ENCODE peak calls at places on chromosomes 13 and 19, in seven cellular contexts. L, U, R, W, B, Z and S are unnamed samples.

GRCh38 chr13:41565221-41565620 is 107.9 kb downstream of the RGCC start:
- DNase-seq in W (peak; percentile 89), U (peak; percentile 97), R (peak; percentile 79), Z (no peak), B (no peak), L (peak; percentile 82), S (peak; percentile 16)

GRCh38 chr13:30711375-30711774 is 24.0 kb upstream of the ALOX5AP start:
- DNase-seq in U (peak; percentile 93), Z (no peak), R (no peak), B (no peak), L (no peak), W (no peak), S (no peak)

GRCh38 chr13:39527961-39528720 is 74.9 kb downstream of the LHFPL6 start:
- DNase-seq in L (peak; percentile 84), W (peak; percentile 92), U (peak; percentile 96), R (peak; percentile 83), Z (no peak), B (no peak), S (peak; percentile 87)

GRCh38 chr13:108185218-108185617 is 30.1 kb downstream of the LIG4 start:
- DNase-seq in B (no peak), Z (no peak), U (no peak), W (no peak), L (no peak), R (no peak), S (no peak)

GRCh38 chr19:55251296-55252081 is 7.3 kb downstream of the PPP6R1 start:
- DNase-seq in Z (no peak), B (no peak), U (peak; percentile 20), L (no peak), R (no peak), W (peak; percentile 28), S (no peak)

GRCh38 chr19:42323852-42324654 is 1.4 kb upstream of the MEGF8 start:
- DNase-seq in B (peak; percentile 62), Z (no peak), W (peak; percentile 26), U (no peak), L (no peak), R (no peak), S (no peak)

GRCh38 chr19:39704181-39705044 is at the start of gene LGALS14:
- DNase-seq in W (no peak), B (no peak), Z (peak; percentile 43), L (no peak), U (no peak), R (no peak), S (no peak)

GRCh38 chr19:46660601-46661019 is 372 bp downstream of the DACT3 start:
- DNase-seq in R (no peak), W (no peak), B (peak; percentile 55), L (no peak), Z (no peak), U (no peak), S (peak; percentile 21)

GRCh38 chr19:18340237-18340989 is at the start of gene PGPEP1:
- DNase-seq in W (peak; percentile 63), B (peak; percentile 89), U (no peak), L (peak; percentile 79), R (peak; percentile 65), Z (peak; percentile 71), S (peak; percentile 75)

GRCh38 chr13:50730496-50731171 is 112.9 kb downstream of the DLEU7 start:
- DNase-seq in U (no peak), Z (no peak), B (no peak), R (no peak), W (no peak), L (no peak), S (no peak)

GRCh38 chr13:67506407-67506806 is 276.3 kb upstream of the PCDH9 start:
- DNase-seq in Z (no peak), W (no peak), R (no peak), U (no peak), B (no peak), L (no peak), S (no peak)

GRCh38 chr19:48859711-48860572 is 8.5 kb downstream of the PLEKHA4 start:
- DNase-seq in R (peak; percentile 13), W (no peak), Z (no peak), L (no peak), U (no peak), B (peak; percentile 37), S (no peak)

GRCh38 chr13:100644328-100644727 is 30.3 kb downstream of the TMTC4 start:
- DNase-seq in B (no peak), W (no peak), R (no peak), U (no peak), Z (peak; percentile 63), L (no peak), S (no peak)

GRCh38 chr13:106078191-106078590 is 457.3 kb downstream of the EFNB2 start:
- DNase-seq in W (no peak), Z (no peak), U (peak; percentile 59), R (no peak), B (peak; percentile 22), L (no peak), S (no peak)

GRCh38 chr13:51959773-51960172 is 51.5 kb downstream of the ATP7B start:
- DNase-seq in Z (no peak), R (no peak), B (no peak), U (no peak), L (no peak), W (no peak), S (no peak)

GRCh38 chr13:19862511-19863313 is 737 bp downstream of the ZMYM5 start:
- DNase-seq in W (peak; percentile 35), L (peak; percentile 27), B (peak; percentile 66), Z (peak; percentile 64), R (peak; percentile 26), U (peak; percentile 31), S (peak; percentile 63)

GRCh38 chr19:43599635-43600295 is 3.4 kb downstream of the ZNF576 start:
- DNase-seq in B (no peak), L (no peak), W (no peak), R (no peak), Z (no peak), U (no peak), S (no peak)

GRCh38 chr13:40764587-40765403 is 6.2 kb downstream of the MRPS31 start:
- DNase-seq in W (no peak), U (peak; percentile 81), L (no peak), Z (no peak), R (no peak), B (no peak), S (no peak)

GRCh38 chr19:58183822-58184215 is 958 bp downstream of the ZNF274 start:
- DNase-seq in L (no peak), R (no peak), U (no peak), W (no peak), B (no peak), Z (peak; percentile 25), S (no peak)

GRCh38 chr13:30690282-30691188 is 44.8 kb upstream of the ALOX5AP start:
- DNase-seq in Z (no peak), L (peak; percentile 86), U (peak; percentile 97), W (no peak), R (peak; percentile 83), B (no peak), S (peak; percentile 39)

GRCh38 chr13:33236021-33236420 is 49.5 kb downstream of the STARD13 start:
- DNase-seq in W (peak; percentile 68), L (peak; percentile 66), R (peak; percentile 61), U (peak; percentile 83), Z (no peak), B (no peak), S (peak; percentile 55)

GRCh38 chr13:19888799-19889198 is 25.4 kb upstream of the ZMYM5 start:
- DNase-seq in Z (peak; percentile 0), R (no peak), B (no peak), L (peak; percentile 21), W (peak; percentile 11), U (peak; percentile 30), S (peak; percentile 45)

GRCh38 chr19:51735759-51736449 is 12.1 kb upstream of the HAS1 start:
- DNase-seq in L (no peak), Z (no peak), W (no peak), R (no peak), U (peak; percentile 88), B (no peak), S (no peak)

GRCh38 chr13:114049026-114049425 is 75.2 kb upstream of the C13orf46 start:
- DNase-seq in B (no peak), L (no peak), R (no peak), Z (no peak), U (no peak), W (no peak), S (no peak)

GRCh38 chr13:23748109-23748508 is 141.1 kb downstream of the MIPEP start:
- DNase-seq in R (no peak), Z (no peak), B (no peak), W (no peak), U (peak; percentile 47), L (no peak), S (no peak)

GRCh38 chr19:30085394-30085793 is 143.4 kb downstream of the URI1 start:
- DNase-seq in R (no peak), U (no peak), W (no peak), B (peak; percentile 47), Z (no peak), L (no peak), S (peak; percentile 11)

GRCh38 chr19:51110666-51110971 is 2.4 kb upstream of the CTU1 start:
- DNase-seq in L (no peak), R (no peak), Z (no peak), W (no peak), B (no peak), U (no peak), S (no peak)

GRCh38 chr19:10270180-10270615 is 722 bp upstream of the ICAM1 start:
- DNase-seq in L (peak; percentile 36), B (peak; percentile 20), Z (peak; percentile 48), W (no peak), U (peak; percentile 54), R (no peak), S (peak; percentile 57)

GRCh38 chr19:17755977-17756670 is 4.8 kb downstream of the FCHO1 start:
- DNase-seq in U (peak; percentile 58), W (no peak), B (peak; percentile 94), Z (peak; percentile 89), L (no peak), R (peak; percentile 37), S (peak; percentile 52)

GRCh38 chr13:29428310-29428991 is 167.0 kb downstream of the SLC7A1 start:
- DNase-seq in B (peak; percentile 71), U (no peak), R (peak; percentile 23), L (peak; percentile 21), Z (peak; percentile 58), W (no peak), S (no peak)

GRCh38 chr13:97028441-97029299 is 34.4 kb upstream of the OXGR1 start:
- DNase-seq in R (no peak), U (peak; percentile 66), W (peak; percentile 49), L (peak; percentile 43), B (peak; percentile 45), Z (peak; percentile 84), S (peak; percentile 61)